ENCODE peak calls at places on chromosomes 5 and 9, in eight cellular contexts. O is breast epithelium; N is PC-9; J is HCT116; G is psoas muscle; I is OCI-LY7; E is cardiac muscle cell; F is CD8-positive, alpha-beta T cell. M is an unnamed sample. For H3K4me1, the result is how much of the 10 kb centered on the place peaks cover.

GRCh38 chr9:38414040-38414723 is 10.1 kb downstream of the IGFBPL1 start:
- DNase-seq in G (no peak), I (no peak), J (no peak), N (no peak), E (no peak), O (no peak), F (no peak), M (no peak)

GRCh38 chr5:143636951-143637528 is 174.9 kb upstream of the HMHB1 start:
- DNase-seq in I (no peak), J (no peak), F (no peak), E (no peak), O (no peak), N (no peak), G (no peak), M (no peak)

GRCh38 chr9:89740722-89741121 is 135.9 kb downstream of the GADD45G start:
- DNase-seq in E (no peak), G (no peak), O (no peak), I (peak), J (no peak), F (no peak), N (no peak), M (no peak)

GRCh38 chr5:126490167-126490937 is 67.1 kb downstream of the GRAMD2B start:
- DNase-seq in O (peak), G (no peak), J (no peak), I (peak), N (no peak), E (no peak), F (no peak), M (no peak)

GRCh38 chr9:112308576-112308975 is 24.8 kb downstream of the PTBP3 start:
- DNase-seq in N (no peak), F (no peak), G (no peak), E (peak), J (no peak), O (no peak), I (no peak), M (no peak)

GRCh38 chr5:56305551-56305950 is 72.4 kb upstream of the ANKRD55 start:
- DNase-seq in E (no peak), J (no peak), I (no peak), O (no peak), N (no peak), G (no peak), F (no peak), M (no peak)

GRCh38 chr9:72509635-72510034 is 11.8 kb upstream of the TMC1 start:
- DNase-seq in G (no peak), F (no peak), O (no peak), N (peak), J (no peak), I (no peak), E (no peak), M (no peak)

GRCh38 chr5:172407861-172408260 is 46.5 kb downstream of the SH3PXD2B start:
- DNase-seq in E (no peak), J (no peak), F (no peak), O (no peak), I (no peak), G (no peak), N (peak), M (no peak)

GRCh38 chr9:130112244-130113151 is 58.8 kb downstream of the GPR107 start:
- DNase-seq in O (no peak), N (no peak), F (no peak), I (no peak), G (no peak), E (no peak), J (no peak), M (no peak)

GRCh38 chr5:3197699-3198098 is 397.9 kb upstream of the IRX1 start:
- DNase-seq in J (no peak), N (no peak), G (no peak), E (peak), F (no peak), I (no peak), O (no peak), M (no peak)

GRCh38 chr5:179900707-179901106 is 7.0 kb downstream of the TBC1D9B start:
- DNase-seq in J (no peak), I (no peak), N (no peak), G (peak), F (no peak), E (no peak), O (no peak), M (no peak)

GRCh38 chr5:133944263-133945230 is 23.9 kb downstream of the C5orf15 start:
- DNase-seq in J (peak), E (peak), F (no peak), G (no peak), I (peak), O (no peak), N (peak), M (peak)

GRCh38 chr5:78547171-78547570 is 101.4 kb downstream of the LHFPL2 start:
- DNase-seq in G (no peak), J (no peak), N (no peak), F (no peak), E (no peak), I (no peak), O (no peak), M (no peak)

GRCh38 chr5:170451764-170452365 is 52.0 kb upstream of the KCNIP1 start:
- DNase-seq in I (no peak), E (no peak), O (no peak), F (no peak), J (no peak), N (peak), G (no peak), M (no peak)

GRCh38 chr5:56676091-56676768 is 139.1 kb upstream of the MAP3K1 start:
- DNase-seq in J (peak), F (no peak), O (peak), I (no peak), N (no peak), G (no peak), E (no peak), M (no peak)

GRCh38 chr5:116343961-116344360 is 230.7 kb downstream of the SEMA6A start:
- DNase-seq in E (no peak), O (no peak), G (no peak), I (no peak), J (no peak), F (no peak), N (no peak), M (no peak)

GRCh38 chr9:133351908-133352634 is 4.1 kb downstream of the RPL7A start:
- DNase-seq in J (no peak), G (no peak), I (peak), F (no peak), N (peak), E (peak), O (no peak), M (peak)

GRCh38 chr9:133351526-133351907 is 3.5 kb downstream of the RPL7A start:
- DNase-seq in G (no peak), F (no peak), N (no peak), E (no peak), O (no peak), I (no peak), J (no peak), M (no peak)

GRCh38 chr9:133348763-133349573 is 950 bp downstream of the RPL7A start:
- DNase-seq in J (no peak), O (no peak), F (no peak), I (peak), N (no peak), G (no peak), E (no peak), M (no peak)

GRCh38 chr9:133347985-133348762 is at the start of the genes MED22 and RPL7A:
- DNase-seq in E (peak), G (peak), O (peak), I (peak), F (peak), J (peak), N (peak), M (peak)

GRCh38 chr9:133349965-133350624 is 2.1 kb downstream of the RPL7A start:
- DNase-seq in N (no peak), I (no peak), E (no peak), J (no peak), F (no peak), O (no peak), G (no peak), M (no peak)
- H3K4me3 ChIP-seq in N (peak), I (peak), E (no peak), J (no peak), F (no peak), O (no peak), G (peak), M (no peak)

DNA sequence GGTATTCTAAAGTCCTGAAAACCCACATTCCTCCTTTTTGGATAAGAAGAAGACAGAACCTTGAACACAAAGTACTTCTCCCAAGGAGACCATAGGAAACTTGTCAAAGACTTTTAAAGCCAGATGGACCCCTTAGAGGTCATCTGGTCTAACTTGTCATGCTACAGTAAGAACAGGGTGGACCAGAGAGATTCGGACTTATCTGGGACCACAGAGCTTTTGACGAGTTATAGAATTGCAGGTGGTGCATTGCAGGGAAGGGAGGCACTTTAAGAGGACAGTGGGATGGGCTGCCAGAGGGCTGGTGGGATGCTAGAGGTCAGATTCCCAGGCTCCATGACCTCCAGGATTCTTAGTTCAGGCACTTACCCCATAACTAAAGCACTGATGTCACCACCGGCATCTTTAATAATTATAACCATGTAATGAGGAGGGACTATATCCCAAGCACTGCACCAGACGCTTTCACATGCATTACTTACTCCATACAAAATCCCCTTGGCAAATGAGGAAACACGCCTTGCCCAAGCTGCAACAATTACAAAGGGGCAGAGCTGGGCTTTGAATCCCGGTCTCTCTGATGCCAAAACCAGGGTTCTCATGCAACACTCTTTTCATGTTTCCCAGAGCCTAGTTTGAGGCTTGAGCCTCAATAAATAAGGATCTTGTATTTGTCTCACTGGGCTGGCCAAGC is 12.8 kb upstream of the GPX3 start:
- DNase-seq in O (no peak), N (no peak), F (no peak), G (no peak), J (no peak), E (no peak), I (no peak), M (no peak)
- H3K4me1 ChIP-seq in O (under half), N (under half), F (under half), G (under half), J (under half), E (under half), I (under half), M (under half)

GRCh38 chr5:37851305-37851704 is 11.5 kb upstream of the GDNF start:
- DNase-seq in J (no peak), G (no peak), O (no peak), I (no peak), E (no peak), F (no peak), N (no peak), M (no peak)
- H3K27ac ChIP-seq in J (no peak), G (no peak), O (no peak), I (no peak), E (no peak), F (no peak), N (no peak), M (no peak)

GRCh38 chr9:34376596-34377401 is at the start of gene MYORG:
- DNase-seq in G (peak), I (peak), J (peak), N (peak), F (peak), O (peak), E (peak), M (peak)

GRCh38 chr9:34375901-34376595 is 650 bp downstream of the MYORG start:
- DNase-seq in G (peak), E (peak), I (peak), F (no peak), N (peak), J (no peak), O (no peak), M (peak)

GRCh38 chr9:34374339-34374738 is 2.4 kb downstream of the MYORG start:
- DNase-seq in F (no peak), N (no peak), O (no peak), E (no peak), J (no peak), I (no peak), G (no peak), M (no peak)

GRCh38 chr9:34373749-34374148 is 2.9 kb downstream of the MYORG start:
- DNase-seq in I (no peak), J (no peak), F (no peak), O (no peak), N (no peak), G (no peak), E (no peak), M (no peak)

GRCh38 chr9:34374905-34375552 is 1.7 kb downstream of the MYORG start:
- DNase-seq in N (peak), E (no peak), G (no peak), J (no peak), I (peak), F (no peak), O (no peak), M (no peak)
- H3K4me3 ChIP-seq in N (no peak), E (no peak), G (peak), J (no peak), I (no peak), F (no peak), O (no peak), M (no peak)

DNA sequence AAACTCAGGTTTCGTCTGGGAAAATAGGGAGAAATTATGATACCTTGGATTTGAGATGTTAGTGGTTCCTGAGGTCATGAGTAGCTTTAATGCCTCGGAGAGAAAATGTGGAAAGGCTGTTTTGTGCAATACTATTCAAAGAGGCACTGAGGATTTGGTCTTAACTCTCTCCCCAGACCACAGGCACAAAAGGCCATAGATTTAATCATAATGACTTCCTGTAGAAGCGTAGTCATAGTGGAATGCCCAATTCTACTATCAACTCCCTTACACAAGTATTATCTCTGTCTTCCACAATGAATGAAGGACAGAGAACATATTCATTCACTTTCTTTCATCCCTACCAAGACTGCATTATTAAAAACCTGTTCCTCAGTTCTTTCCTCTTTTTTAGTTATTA is 153.0 kb upstream of the FTMT start:
- DNase-seq in E (no peak), N (no peak), O (no peak), G (no peak), I (no peak), J (no peak), F (no peak), M (no peak)
- H3K4me1 ChIP-seq in E (under half), N (under half), O (under half), G (under half), I (under half), J (under half), F (under half), M (under half)

DNA sequence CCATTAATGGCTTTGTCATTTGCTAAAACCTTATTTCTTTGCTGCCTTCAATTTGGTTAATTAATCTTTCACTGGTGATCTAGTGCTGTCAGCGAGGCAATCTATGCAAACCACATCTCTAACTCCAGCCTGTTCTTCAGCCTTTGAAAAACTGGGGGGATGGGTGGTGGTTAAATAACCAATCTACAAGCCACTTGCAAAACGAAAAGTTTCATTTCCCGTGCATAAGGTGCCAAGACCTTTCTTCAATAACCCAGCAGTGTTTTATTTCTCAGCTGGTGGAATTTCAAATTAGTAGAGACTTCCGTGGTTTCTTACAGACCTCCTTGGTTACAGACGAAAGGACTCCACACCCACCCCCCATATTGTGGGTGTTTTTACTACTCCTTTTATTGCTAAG is 379.5 kb downstream of the MLLT3 start:
- DNase-seq in G (no peak), F (peak), I (peak), E (no peak), J (no peak), N (no peak), O (no peak), M (peak)
- H3K27ac ChIP-seq in G (no peak), F (no peak), I (peak), E (no peak), J (no peak), N (no peak), O (no peak), M (peak)

GRCh38 chr9:136622538-136622948 is 40.2 kb upstream of the EGFL7 start:
- DNase-seq in J (no peak), F (no peak), E (no peak), I (no peak), G (no peak), N (no peak), O (no peak), M (no peak)
- H3K4me3 ChIP-seq in J (no peak), F (no peak), E (no peak), I (no peak), G (no peak), N (no peak), O (no peak), M (no peak)

DNA sequence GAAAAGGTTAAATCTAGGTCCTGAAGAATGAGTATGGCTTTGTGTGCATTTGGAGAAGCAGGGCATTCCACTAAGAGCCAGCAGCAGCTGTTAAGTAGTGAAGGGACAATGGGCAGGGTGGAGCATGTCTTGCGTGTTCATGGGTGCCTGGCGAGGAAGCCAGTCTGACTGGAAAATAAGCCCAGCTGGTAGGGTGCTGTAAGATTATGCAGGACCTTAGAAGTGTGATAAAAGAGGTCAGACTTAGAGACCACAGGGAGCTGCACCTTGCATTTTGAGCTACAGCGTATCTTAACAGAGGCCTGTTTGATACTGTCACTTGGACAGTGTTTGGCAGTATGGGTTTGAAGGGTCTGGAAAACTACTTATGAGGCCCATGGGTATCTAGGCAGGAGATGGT is 131.7 kb upstream of the ELL2 start:
- DNase-seq in J (no peak), O (no peak), N (peak), F (no peak), I (no peak), G (no peak), E (no peak), M (no peak)
- H3K4me1 ChIP-seq in J (under half), O (under half), N (under half), F (under half), I (under half), G (under half), E (under half), M (under half)

GRCh38 chr9:94807556-94807955 is 81.1 kb downstream of the AOPEP start:
- DNase-seq in J (no peak), G (no peak), E (no peak), N (no peak), F (no peak), O (no peak), I (no peak), M (no peak)
- H3K27ac ChIP-seq in J (no peak), G (peak), E (no peak), N (peak), F (no peak), O (no peak), I (no peak), M (no peak)

DNA sequence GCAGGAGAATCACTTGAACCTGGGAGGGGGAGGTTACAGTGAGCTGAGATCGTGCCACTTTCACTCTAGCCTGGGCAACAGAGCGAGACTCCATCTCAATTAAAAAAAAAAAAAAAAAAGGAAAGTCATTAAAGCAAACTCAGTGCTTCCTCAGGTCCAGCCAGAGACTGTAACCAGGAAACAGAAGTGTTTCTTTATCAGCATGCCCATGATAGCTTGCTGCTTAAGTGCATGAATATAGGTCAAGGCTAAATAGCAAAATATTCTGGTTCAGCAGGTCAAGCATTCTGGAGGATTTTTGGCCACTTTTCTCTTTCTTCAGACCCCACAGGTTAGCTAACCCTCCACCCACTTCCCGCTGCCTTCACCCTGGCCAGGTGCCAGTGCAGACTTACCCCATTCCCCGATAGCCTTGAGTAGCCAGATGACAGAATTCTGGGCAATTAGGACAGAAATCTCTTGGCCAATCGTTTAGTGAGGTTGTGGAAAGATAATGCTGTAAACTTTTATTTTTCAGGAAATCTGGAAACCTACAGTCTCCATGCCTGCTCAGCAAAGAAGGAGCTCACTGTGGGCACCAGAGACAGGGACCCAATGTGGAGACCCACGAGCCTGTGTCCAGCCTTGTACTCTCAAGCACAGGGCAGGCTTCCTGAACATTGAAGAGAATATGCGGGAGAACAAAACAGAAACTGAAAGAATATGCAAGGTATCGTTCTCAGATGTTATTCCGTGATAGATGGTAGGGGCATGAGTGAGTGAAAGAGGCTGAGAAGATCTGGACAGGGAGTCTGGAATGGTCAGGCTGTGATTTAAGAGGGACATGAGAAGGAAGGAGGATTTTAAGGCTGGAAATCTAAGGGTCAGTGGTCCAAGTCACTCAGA is 4.2 kb upstream of the UGT3A2 start:
- DNase-seq in G (no peak), F (no peak), N (no peak), O (no peak), E (no peak), J (no peak), I (no peak), M (peak)
- H3K4me3 ChIP-seq in G (peak), F (no peak), N (peak), O (no peak), E (no peak), J (no peak), I (peak), M (peak)

M was measured in CD4-positive, CD25-positive, alpha-beta regulatory T cell.